ENCODE peak calls at places on chromosomes 1 and 21, in eight cellular contexts. One of them, this sample, is unnamed.

GRCh38 chr1:163656367-163656766 is 334.6 kb downstream of the NUF2 start:
- DNase-seq in NCI-H2107: no peak
- DNase-seq in stomach: no peak
- DNase-seq in stimulated activated CD8-positive, alpha-beta memory T cell treated with anti-CD3 and anti-CD28 coated beads, Interleukin-7, amount 100 ng/mL, for 24 hours: no peak
- DNase-seq in GM03348: peak
- DNase-seq in NCI-H1436: no peak
- DNase-seq in Calu3: no peak
- DNase-seq in kidney: no peak
- DNase-seq in this sample: no peak

GRCh38 chr1:32180186-32181060 is 948 bp downstream of the TXLNA start:
- DNase-seq in NCI-H2107: no peak
- DNase-seq in stomach: peak
- DNase-seq in stimulated activated CD8-positive, alpha-beta memory T cell treated with anti-CD3 and anti-CD28 coated beads, Interleukin-7, amount 100 ng/mL, for 24 hours: no peak
- DNase-seq in GM03348: peak
- DNase-seq in NCI-H1436: no peak
- DNase-seq in Calu3: peak
- DNase-seq in kidney: peak
- DNase-seq in this sample: no peak

GRCh38 chr1:22228505-22228911 is 85.6 kb upstream of the WNT4 start:
- DNase-seq in NCI-H2107: no peak
- DNase-seq in stomach: no peak
- DNase-seq in stimulated activated CD8-positive, alpha-beta memory T cell treated with anti-CD3 and anti-CD28 coated beads, Interleukin-7, amount 100 ng/mL, for 24 hours: no peak
- DNase-seq in GM03348: no peak
- DNase-seq in NCI-H1436: no peak
- DNase-seq in Calu3: peak
- DNase-seq in kidney: no peak
- DNase-seq in this sample: no peak

GRCh38 chr1:41539416-41539800 is 54.9 kb upstream of the EDN2 start:
- DNase-seq in NCI-H2107: no peak
- DNase-seq in stomach: no peak
- DNase-seq in stimulated activated CD8-positive, alpha-beta memory T cell treated with anti-CD3 and anti-CD28 coated beads, Interleukin-7, amount 100 ng/mL, for 24 hours: no peak
- DNase-seq in GM03348: no peak
- DNase-seq in NCI-H1436: no peak
- DNase-seq in Calu3: no peak
- DNase-seq in kidney: peak
- DNase-seq in this sample: no peak

GRCh38 chr1:206723500-206724472 is 39.1 kb downstream of the MAPKAPK2 start:
- DNase-seq in NCI-H2107: no peak
- DNase-seq in stomach: peak
- DNase-seq in stimulated activated CD8-positive, alpha-beta memory T cell treated with anti-CD3 and anti-CD28 coated beads, Interleukin-7, amount 100 ng/mL, for 24 hours: no peak
- DNase-seq in GM03348: peak
- DNase-seq in NCI-H1436: no peak
- DNase-seq in Calu3: peak
- DNase-seq in kidney: peak
- DNase-seq in this sample: no peak

GRCh38 chr1:18654599-18654998 is 24.0 kb downstream of the PAX7 start:
- DNase-seq in NCI-H2107: no peak
- DNase-seq in stomach: no peak
- DNase-seq in stimulated activated CD8-positive, alpha-beta memory T cell treated with anti-CD3 and anti-CD28 coated beads, Interleukin-7, amount 100 ng/mL, for 24 hours: no peak
- DNase-seq in GM03348: no peak
- DNase-seq in NCI-H1436: no peak
- DNase-seq in Calu3: no peak
- DNase-seq in kidney: no peak
- DNase-seq in this sample: no peak

GRCh38 chr21:26814374-26814773 is 30.8 kb downstream of the ADAMTS1 start:
- DNase-seq in NCI-H2107: no peak
- DNase-seq in stomach: no peak
- DNase-seq in stimulated activated CD8-positive, alpha-beta memory T cell treated with anti-CD3 and anti-CD28 coated beads, Interleukin-7, amount 100 ng/mL, for 24 hours: no peak
- DNase-seq in GM03348: peak
- DNase-seq in NCI-H1436: no peak
- DNase-seq in Calu3: no peak
- DNase-seq in kidney: no peak
- DNase-seq in this sample: no peak

GRCh38 chr1:210104103-210104502 is 128.5 kb upstream of the SERTAD4 start:
- DNase-seq in NCI-H2107: no peak
- DNase-seq in stomach: no peak
- DNase-seq in stimulated activated CD8-positive, alpha-beta memory T cell treated with anti-CD3 and anti-CD28 coated beads, Interleukin-7, amount 100 ng/mL, for 24 hours: no peak
- DNase-seq in GM03348: no peak
- DNase-seq in NCI-H1436: no peak
- DNase-seq in Calu3: no peak
- DNase-seq in kidney: no peak
- DNase-seq in this sample: no peak

GRCh38 chr1:21586926-21587601 is 77.8 kb downstream of the ALPL start:
- DNase-seq in NCI-H2107: no peak
- DNase-seq in stomach: peak
- DNase-seq in stimulated activated CD8-positive, alpha-beta memory T cell treated with anti-CD3 and anti-CD28 coated beads, Interleukin-7, amount 100 ng/mL, for 24 hours: no peak
- DNase-seq in GM03348: peak
- DNase-seq in NCI-H1436: no peak
- DNase-seq in Calu3: peak
- DNase-seq in kidney: peak
- DNase-seq in this sample: peak

GRCh38 chr1:205259361-205259832 is 31.7 kb downstream of the TMCC2 start:
- DNase-seq in NCI-H2107: no peak
- DNase-seq in stomach: no peak
- DNase-seq in stimulated activated CD8-positive, alpha-beta memory T cell treated with anti-CD3 and anti-CD28 coated beads, Interleukin-7, amount 100 ng/mL, for 24 hours: no peak
- DNase-seq in GM03348: no peak
- DNase-seq in NCI-H1436: no peak
- DNase-seq in Calu3: no peak
- DNase-seq in kidney: no peak
- DNase-seq in this sample: no peak

GRCh38 chr21:25092441-25093011 is 514.8 kb downstream of the MRPL39 start:
- DNase-seq in NCI-H2107: no peak
- DNase-seq in stomach: no peak
- DNase-seq in stimulated activated CD8-positive, alpha-beta memory T cell treated with anti-CD3 and anti-CD28 coated beads, Interleukin-7, amount 100 ng/mL, for 24 hours: no peak
- DNase-seq in GM03348: no peak
- DNase-seq in NCI-H1436: no peak
- DNase-seq in Calu3: no peak
- DNase-seq in kidney: peak
- DNase-seq in this sample: no peak

GRCh38 chr1:154773551-154773950 is 96.5 kb downstream of the KCNN3 start:
- DNase-seq in NCI-H2107: peak
- DNase-seq in stomach: no peak
- DNase-seq in stimulated activated CD8-positive, alpha-beta memory T cell treated with anti-CD3 and anti-CD28 coated beads, Interleukin-7, amount 100 ng/mL, for 24 hours: no peak
- DNase-seq in GM03348: no peak
- DNase-seq in NCI-H1436: no peak
- DNase-seq in Calu3: no peak
- DNase-seq in kidney: no peak
- DNase-seq in this sample: no peak

GRCh38 chr1:155137550-155137949 is 1.9 kb downstream of the SLC50A1 start:
- DNase-seq in NCI-H2107: no peak
- DNase-seq in stomach: no peak
- DNase-seq in stimulated activated CD8-positive, alpha-beta memory T cell treated with anti-CD3 and anti-CD28 coated beads, Interleukin-7, amount 100 ng/mL, for 24 hours: no peak
- DNase-seq in GM03348: no peak
- DNase-seq in NCI-H1436: no peak
- DNase-seq in Calu3: no peak
- DNase-seq in kidney: no peak
- DNase-seq in this sample: no peak

GRCh38 chr21:31973402-31973944 is 100.7 kb downstream of the HUNK start:
- DNase-seq in NCI-H2107: no peak
- DNase-seq in stomach: no peak
- DNase-seq in stimulated activated CD8-positive, alpha-beta memory T cell treated with anti-CD3 and anti-CD28 coated beads, Interleukin-7, amount 100 ng/mL, for 24 hours: no peak
- DNase-seq in GM03348: no peak
- DNase-seq in NCI-H1436: no peak
- DNase-seq in Calu3: no peak
- DNase-seq in kidney: no peak
- DNase-seq in this sample: no peak

GRCh38 chr1:3814771-3815561 is 18.7 kb upstream of the LRRC47 start:
- DNase-seq in NCI-H2107: no peak
- DNase-seq in stomach: no peak
- DNase-seq in stimulated activated CD8-positive, alpha-beta memory T cell treated with anti-CD3 and anti-CD28 coated beads, Interleukin-7, amount 100 ng/mL, for 24 hours: no peak
- DNase-seq in GM03348: no peak
- DNase-seq in NCI-H1436: no peak
- DNase-seq in Calu3: no peak
- DNase-seq in kidney: peak
- DNase-seq in this sample: no peak

GRCh38 chr1:92951141-92951582 is 10.1 kb downstream of the DIPK1A start:
- DNase-seq in NCI-H2107: no peak
- DNase-seq in stomach: no peak
- DNase-seq in stimulated activated CD8-positive, alpha-beta memory T cell treated with anti-CD3 and anti-CD28 coated beads, Interleukin-7, amount 100 ng/mL, for 24 hours: no peak
- DNase-seq in GM03348: peak
- DNase-seq in NCI-H1436: no peak
- DNase-seq in Calu3: no peak
- DNase-seq in kidney: no peak
- DNase-seq in this sample: no peak

GRCh38 chr1:118783095-118783758 is 204.9 kb downstream of the TBX15 start:
- DNase-seq in NCI-H2107: no peak
- DNase-seq in stomach: no peak
- DNase-seq in stimulated activated CD8-positive, alpha-beta memory T cell treated with anti-CD3 and anti-CD28 coated beads, Interleukin-7, amount 100 ng/mL, for 24 hours: no peak
- DNase-seq in GM03348: no peak
- DNase-seq in NCI-H1436: no peak
- DNase-seq in Calu3: no peak
- DNase-seq in kidney: no peak
- DNase-seq in this sample: no peak

GRCh38 chr1:50976111-50976889 is 6.3 kb downstream of the CDKN2C start:
- DNase-seq in NCI-H2107: no peak
- DNase-seq in stomach: no peak
- DNase-seq in stimulated activated CD8-positive, alpha-beta memory T cell treated with anti-CD3 and anti-CD28 coated beads, Interleukin-7, amount 100 ng/mL, for 24 hours: no peak
- DNase-seq in GM03348: no peak
- DNase-seq in NCI-H1436: no peak
- DNase-seq in Calu3: peak
- DNase-seq in kidney: no peak
- DNase-seq in this sample: no peak

GRCh38 chr1:99591886-99592285 is 54.0 kb upstream of the PALMD start:
- DNase-seq in NCI-H2107: no peak
- DNase-seq in stomach: no peak
- DNase-seq in stimulated activated CD8-positive, alpha-beta memory T cell treated with anti-CD3 and anti-CD28 coated beads, Interleukin-7, amount 100 ng/mL, for 24 hours: no peak
- DNase-seq in GM03348: no peak
- DNase-seq in NCI-H1436: no peak
- DNase-seq in Calu3: no peak
- DNase-seq in kidney: no peak
- DNase-seq in this sample: no peak

GRCh38 chr1:161932668-161933067 is 91.0 kb downstream of the OLFML2B start:
- DNase-seq in NCI-H2107: no peak
- DNase-seq in stomach: no peak
- DNase-seq in stimulated activated CD8-positive, alpha-beta memory T cell treated with anti-CD3 and anti-CD28 coated beads, Interleukin-7, amount 100 ng/mL, for 24 hours: no peak
- DNase-seq in GM03348: no peak
- DNase-seq in NCI-H1436: no peak
- DNase-seq in Calu3: no peak
- DNase-seq in kidney: no peak
- DNase-seq in this sample: no peak

GRCh38 chr1:113207019-113207418 is 134.0 kb downstream of the LRIG2 start:
- DNase-seq in NCI-H2107: no peak
- DNase-seq in stomach: no peak
- DNase-seq in stimulated activated CD8-positive, alpha-beta memory T cell treated with anti-CD3 and anti-CD28 coated beads, Interleukin-7, amount 100 ng/mL, for 24 hours: no peak
- DNase-seq in GM03348: no peak
- DNase-seq in NCI-H1436: no peak
- DNase-seq in Calu3: no peak
- DNase-seq in kidney: no peak
- DNase-seq in this sample: no peak

GRCh38 chr1:150148834-150149489 is 754 bp upstream of the PLEKHO1 start:
- DNase-seq in NCI-H2107: no peak
- DNase-seq in stomach: peak
- DNase-seq in stimulated activated CD8-positive, alpha-beta memory T cell treated with anti-CD3 and anti-CD28 coated beads, Interleukin-7, amount 100 ng/mL, for 24 hours: no peak
- DNase-seq in GM03348: no peak
- DNase-seq in NCI-H1436: no peak
- DNase-seq in Calu3: no peak
- DNase-seq in kidney: no peak
- DNase-seq in this sample: no peak

GRCh38 chr1:220113136-220113695 is 19.3 kb downstream of the IARS2 start:
- DNase-seq in NCI-H2107: no peak
- DNase-seq in stomach: no peak
- DNase-seq in stimulated activated CD8-positive, alpha-beta memory T cell treated with anti-CD3 and anti-CD28 coated beads, Interleukin-7, amount 100 ng/mL, for 24 hours: no peak
- DNase-seq in GM03348: peak
- DNase-seq in NCI-H1436: peak
- DNase-seq in Calu3: no peak
- DNase-seq in kidney: no peak
- DNase-seq in this sample: no peak

GRCh38 chr1:6244401-6245054 is 549 bp downstream of the HES3 start:
- DNase-seq in NCI-H2107: no peak
- DNase-seq in stomach: no peak
- DNase-seq in stimulated activated CD8-positive, alpha-beta memory T cell treated with anti-CD3 and anti-CD28 coated beads, Interleukin-7, amount 100 ng/mL, for 24 hours: no peak
- DNase-seq in GM03348: no peak
- DNase-seq in NCI-H1436: no peak
- DNase-seq in Calu3: no peak
- DNase-seq in kidney: peak
- DNase-seq in this sample: no peak

GRCh38 chr1:219771039-219771438 is 157.3 kb downstream of the SLC30A10 start:
- DNase-seq in NCI-H2107: no peak
- DNase-seq in stomach: no peak
- DNase-seq in stimulated activated CD8-positive, alpha-beta memory T cell treated with anti-CD3 and anti-CD28 coated beads, Interleukin-7, amount 100 ng/mL, for 24 hours: no peak
- DNase-seq in GM03348: peak
- DNase-seq in NCI-H1436: no peak
- DNase-seq in Calu3: peak
- DNase-seq in kidney: no peak
- DNase-seq in this sample: no peak

GRCh38 chr1:20732588-20733360 is at the start of gene SH2D5:
- DNase-seq in NCI-H2107: peak
- DNase-seq in stomach: peak
- DNase-seq in stimulated activated CD8-positive, alpha-beta memory T cell treated with anti-CD3 and anti-CD28 coated beads, Interleukin-7, amount 100 ng/mL, for 24 hours: peak
- DNase-seq in GM03348: peak
- DNase-seq in NCI-H1436: peak
- DNase-seq in Calu3: peak
- DNase-seq in kidney: peak
- DNase-seq in this sample: peak